ENCODE peak calls at places on chromosomes 5 and 9, in ten cellular contexts. One of them, this sample, is unnamed.

GRCh38 chr5:13930721-13931246 is 13.7 kb downstream of the DNAH5 start:
- DNase-seq in omental fat pad: no peak
- DNase-seq in fibroblast of the aortic adventitia: no peak
- DNase-seq in WTC11: no peak
- DNase-seq in Panc1: no peak
- DNase-seq in cardiac fibroblast: no peak
- DNase-seq in colonic mucosa: no peak
- DNase-seq in glutamatergic neuron: no peak
- DNase-seq in AG09319: no peak
- DNase-seq in endothelial cell: no peak
- DNase-seq in this sample: no peak

GRCh38 chr9:132175431-132175830 is 13.6 kb downstream of the NTNG2 start:
- DNase-seq in AG09319: no peak
- DNase-seq in cardiac fibroblast: no peak
- DNase-seq in fibroblast of the aortic adventitia: no peak
- DNase-seq in colonic mucosa: no peak
- DNase-seq in WTC11: no peak
- DNase-seq in omental fat pad: no peak
- DNase-seq in glutamatergic neuron: no peak
- DNase-seq in Panc1: no peak
- DNase-seq in endothelial cell: no peak
- DNase-seq in this sample: no peak

GRCh38 chr9:96376926-96377874 is 6.3 kb downstream of the SLC35D2 start:
- DNase-seq in Panc1: no peak
- DNase-seq in glutamatergic neuron: no peak
- DNase-seq in endothelial cell: no peak
- DNase-seq in colonic mucosa: no peak
- DNase-seq in fibroblast of the aortic adventitia: peak; percentile 93
- DNase-seq in omental fat pad: no peak
- DNase-seq in cardiac fibroblast: peak; percentile 65
- DNase-seq in WTC11: no peak
- DNase-seq in AG09319: no peak
- DNase-seq in this sample: no peak

GRCh38 chr5:141848771-141849370 is 29.3 kb downstream of the PCDH1 start:
- DNase-seq in colonic mucosa: peak; percentile 89
- DNase-seq in AG09319: no peak
- DNase-seq in endothelial cell: peak; percentile 64
- DNase-seq in WTC11: peak; percentile 90
- DNase-seq in glutamatergic neuron: no peak
- DNase-seq in omental fat pad: peak; percentile 33
- DNase-seq in Panc1: peak; percentile 41
- DNase-seq in cardiac fibroblast: peak; percentile 86
- DNase-seq in fibroblast of the aortic adventitia: peak; percentile 40
- DNase-seq in this sample: peak; percentile 45

GRCh38 chr5:16937023-16937379 is 913 bp upstream of the MYO10 start:
- DNase-seq in glutamatergic neuron: no peak
- DNase-seq in WTC11: no peak
- DNase-seq in Panc1: no peak
- DNase-seq in fibroblast of the aortic adventitia: no peak
- DNase-seq in omental fat pad: no peak
- DNase-seq in cardiac fibroblast: no peak
- DNase-seq in colonic mucosa: peak; percentile 82
- DNase-seq in endothelial cell: no peak
- DNase-seq in AG09319: no peak
- DNase-seq in this sample: no peak

GRCh38 chr5:7638456-7638855 is 212.5 kb downstream of the CFAP90 start:
- DNase-seq in endothelial cell: no peak
- DNase-seq in omental fat pad: no peak
- DNase-seq in colonic mucosa: no peak
- DNase-seq in glutamatergic neuron: no peak
- DNase-seq in cardiac fibroblast: no peak
- DNase-seq in WTC11: no peak
- DNase-seq in AG09319: no peak
- DNase-seq in Panc1: no peak
- DNase-seq in fibroblast of the aortic adventitia: no peak
- DNase-seq in this sample: no peak

GRCh38 chr5:127228540-127229184 is 61.9 kb upstream of the MEGF10 start:
- DNase-seq in omental fat pad: no peak
- DNase-seq in AG09319: no peak
- DNase-seq in Panc1: no peak
- DNase-seq in glutamatergic neuron: no peak
- DNase-seq in cardiac fibroblast: no peak
- DNase-seq in WTC11: peak; percentile 31
- DNase-seq in endothelial cell: no peak
- DNase-seq in colonic mucosa: no peak
- DNase-seq in fibroblast of the aortic adventitia: no peak
- DNase-seq in this sample: no peak

GRCh38 chr9:108776920-108777650 is 78.7 kb downstream of the ACTL7B start:
- DNase-seq in WTC11: no peak
- DNase-seq in Panc1: no peak
- DNase-seq in AG09319: peak; percentile 2
- DNase-seq in fibroblast of the aortic adventitia: peak; percentile 76
- DNase-seq in colonic mucosa: no peak
- DNase-seq in omental fat pad: no peak
- DNase-seq in glutamatergic neuron: no peak
- DNase-seq in endothelial cell: no peak
- DNase-seq in cardiac fibroblast: peak; percentile 51
- DNase-seq in this sample: no peak

GRCh38 chr5:15620501-15620900 is 120.5 kb downstream of the FBXL7 start:
- DNase-seq in Panc1: no peak
- DNase-seq in AG09319: peak; percentile 65
- DNase-seq in endothelial cell: no peak
- DNase-seq in glutamatergic neuron: no peak
- DNase-seq in fibroblast of the aortic adventitia: peak; percentile 89
- DNase-seq in omental fat pad: no peak
- DNase-seq in colonic mucosa: no peak
- DNase-seq in WTC11: no peak
- DNase-seq in cardiac fibroblast: peak; percentile 79
- DNase-seq in this sample: no peak

GRCh38 chr5:111227226-111227782 is 3.1 kb downstream of the CAMK4 start:
- DNase-seq in Panc1: no peak
- DNase-seq in fibroblast of the aortic adventitia: no peak
- DNase-seq in WTC11: no peak
- DNase-seq in glutamatergic neuron: no peak
- DNase-seq in colonic mucosa: no peak
- DNase-seq in omental fat pad: no peak
- DNase-seq in AG09319: no peak
- DNase-seq in endothelial cell: no peak
- DNase-seq in cardiac fibroblast: no peak
- DNase-seq in this sample: no peak

GRCh38 chr5:121525731-121526130 is 326.0 kb upstream of the FTMT start:
- DNase-seq in glutamatergic neuron: no peak
- DNase-seq in fibroblast of the aortic adventitia: no peak
- DNase-seq in omental fat pad: no peak
- DNase-seq in cardiac fibroblast: no peak
- DNase-seq in Panc1: no peak
- DNase-seq in colonic mucosa: no peak
- DNase-seq in WTC11: no peak
- DNase-seq in endothelial cell: no peak
- DNase-seq in AG09319: no peak
- DNase-seq in this sample: no peak

GRCh38 chr9:92055624-92056023 is 59.6 kb downstream of the SPTLC1 start:
- DNase-seq in fibroblast of the aortic adventitia: no peak
- DNase-seq in WTC11: no peak
- DNase-seq in AG09319: no peak
- DNase-seq in Panc1: no peak
- DNase-seq in colonic mucosa: no peak
- DNase-seq in glutamatergic neuron: no peak
- DNase-seq in endothelial cell: no peak
- DNase-seq in omental fat pad: no peak
- DNase-seq in cardiac fibroblast: no peak
- DNase-seq in this sample: no peak

GRCh38 chr9:136194540-136194939 is 10.4 kb downstream of the LHX3 start:
- DNase-seq in endothelial cell: no peak
- DNase-seq in colonic mucosa: no peak
- DNase-seq in WTC11: no peak
- DNase-seq in Panc1: no peak
- DNase-seq in cardiac fibroblast: no peak
- DNase-seq in fibroblast of the aortic adventitia: no peak
- DNase-seq in AG09319: no peak
- DNase-seq in omental fat pad: no peak
- DNase-seq in glutamatergic neuron: no peak
- DNase-seq in this sample: no peak

GRCh38 chr9:127223810-127224177 is 40.8 kb upstream of the GARNL3 start:
- DNase-seq in cardiac fibroblast: no peak
- DNase-seq in colonic mucosa: no peak
- DNase-seq in fibroblast of the aortic adventitia: no peak
- DNase-seq in WTC11: peak; percentile 69
- DNase-seq in glutamatergic neuron: no peak
- DNase-seq in Panc1: no peak
- DNase-seq in AG09319: no peak
- DNase-seq in omental fat pad: no peak
- DNase-seq in endothelial cell: peak; percentile 18
- DNase-seq in this sample: no peak
- TF ChIP-seq CTCF in cardiac fibroblast: no peak
- TF ChIP-seq CTCF in colonic mucosa: no peak
- TF ChIP-seq CTCF in fibroblast of the aortic adventitia: no peak
- TF ChIP-seq CTCF in WTC11: no peak
- TF ChIP-seq CTCF in glutamatergic neuron: no peak
- TF ChIP-seq CTCF in Panc1: peak; percentile 47
- TF ChIP-seq CTCF in AG09319: no peak
- TF ChIP-seq CTCF in omental fat pad: no peak
- TF ChIP-seq CTCF in endothelial cell: no peak
- TF ChIP-seq CTCF in this sample: no peak

GRCh38 chr9:85741875-85742629 is at the start of gene AGTPBP1:
- DNase-seq in glutamatergic neuron: peak; percentile 99
- DNase-seq in omental fat pad: peak; percentile 84
- DNase-seq in colonic mucosa: peak; percentile 97
- DNase-seq in endothelial cell: peak; percentile 99
- DNase-seq in cardiac fibroblast: peak; percentile 90
- DNase-seq in AG09319: peak; percentile 76
- DNase-seq in fibroblast of the aortic adventitia: peak; percentile 83
- DNase-seq in Panc1: peak; percentile 33
- DNase-seq in WTC11: peak; percentile 96
- DNase-seq in this sample: peak; percentile 97
- TF ChIP-seq CTCF in glutamatergic neuron: no peak
- TF ChIP-seq CTCF in omental fat pad: no peak
- TF ChIP-seq CTCF in colonic mucosa: no peak
- TF ChIP-seq CTCF in endothelial cell: no peak
- TF ChIP-seq CTCF in cardiac fibroblast: no peak
- TF ChIP-seq CTCF in AG09319: no peak
- TF ChIP-seq CTCF in fibroblast of the aortic adventitia: peak; percentile 23
- TF ChIP-seq CTCF in Panc1: no peak
- TF ChIP-seq CTCF in WTC11: no peak
- TF ChIP-seq CTCF in this sample: no peak

GRCh38 chr5:180290568-180291233 is 1.2 kb downstream of the MAPK9 start:
- DNase-seq in Panc1: no peak
- DNase-seq in WTC11: no peak
- DNase-seq in colonic mucosa: peak; percentile 23
- DNase-seq in fibroblast of the aortic adventitia: no peak
- DNase-seq in omental fat pad: no peak
- DNase-seq in cardiac fibroblast: no peak
- DNase-seq in glutamatergic neuron: no peak
- DNase-seq in endothelial cell: no peak
- DNase-seq in AG09319: no peak
- DNase-seq in this sample: no peak

GRCh38 chr5:180289966-180290365 is 1.9 kb downstream of the MAPK9 start:
- DNase-seq in cardiac fibroblast: no peak
- DNase-seq in glutamatergic neuron: no peak
- DNase-seq in colonic mucosa: no peak
- DNase-seq in fibroblast of the aortic adventitia: no peak
- DNase-seq in AG09319: no peak
- DNase-seq in WTC11: no peak
- DNase-seq in endothelial cell: no peak
- DNase-seq in Panc1: no peak
- DNase-seq in omental fat pad: no peak
- DNase-seq in this sample: no peak

GRCh38 chr5:180289433-180289832 is 2.5 kb downstream of the MAPK9 start:
- DNase-seq in omental fat pad: no peak
- DNase-seq in cardiac fibroblast: no peak
- DNase-seq in endothelial cell: no peak
- DNase-seq in colonic mucosa: peak; percentile 60
- DNase-seq in glutamatergic neuron: no peak
- DNase-seq in AG09319: no peak
- DNase-seq in fibroblast of the aortic adventitia: no peak
- DNase-seq in Panc1: no peak
- DNase-seq in WTC11: no peak
- DNase-seq in this sample: no peak

GRCh38 chr5:180291943-180292831 is at the start of gene MAPK9:
- DNase-seq in AG09319: peak; percentile 37
- DNase-seq in colonic mucosa: peak; percentile 88
- DNase-seq in Panc1: no peak
- DNase-seq in endothelial cell: peak; percentile 88
- DNase-seq in WTC11: peak; percentile 85
- DNase-seq in cardiac fibroblast: peak; percentile 65
- DNase-seq in glutamatergic neuron: peak; percentile 90
- DNase-seq in omental fat pad: peak; percentile 57
- DNase-seq in fibroblast of the aortic adventitia: peak; percentile 60
- DNase-seq in this sample: peak; percentile 98

DNA sequence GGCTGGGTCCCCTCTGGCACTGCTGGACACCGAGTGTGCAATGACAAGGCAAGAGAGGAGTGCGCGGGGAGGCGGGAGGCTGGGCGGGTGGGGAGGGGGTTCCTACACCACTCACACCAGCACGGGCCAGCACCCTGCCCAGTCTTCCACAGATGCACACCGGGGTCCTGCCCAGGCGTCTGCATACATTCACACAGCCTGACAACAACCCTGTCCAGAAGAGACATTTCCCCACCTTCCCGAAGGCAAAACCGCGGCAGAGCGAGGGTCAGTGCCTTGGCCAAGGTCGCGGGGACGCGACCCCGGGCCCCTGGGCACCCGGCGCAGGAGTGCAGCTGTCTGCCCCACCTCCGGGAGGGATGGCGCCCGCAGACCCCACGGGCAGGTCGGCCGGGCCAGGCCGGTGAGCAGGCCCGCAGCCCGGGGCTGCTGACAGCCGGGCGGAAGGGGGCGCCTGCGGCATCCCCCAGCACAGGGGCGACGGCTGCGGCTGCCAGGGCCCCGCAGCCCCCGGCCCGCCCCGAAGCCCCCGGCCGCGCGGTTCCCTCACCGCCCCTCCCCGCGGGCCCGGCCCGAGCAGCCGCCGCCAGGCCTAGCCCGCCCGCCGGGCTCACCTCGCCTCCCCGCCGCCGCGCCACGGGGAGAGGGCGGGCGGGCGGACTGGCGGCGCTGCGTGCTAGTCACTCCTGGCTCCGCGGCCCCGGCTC is 496 bp downstream of the MAPK9 start:
- DNase-seq in cardiac fibroblast: no peak
- DNase-seq in omental fat pad: no peak
- DNase-seq in glutamatergic neuron: peak; percentile 62
- DNase-seq in AG09319: no peak
- DNase-seq in endothelial cell: peak; percentile 44
- DNase-seq in colonic mucosa: peak; percentile 27
- DNase-seq in Panc1: no peak
- DNase-seq in WTC11: peak; percentile 39
- DNase-seq in fibroblast of the aortic adventitia: no peak
- DNase-seq in this sample: no peak
- TF ChIP-seq CTCF in cardiac fibroblast: no peak
- TF ChIP-seq CTCF in omental fat pad: no peak
- TF ChIP-seq CTCF in glutamatergic neuron: no peak
- TF ChIP-seq CTCF in AG09319: peak; percentile 15
- TF ChIP-seq CTCF in endothelial cell: no peak
- TF ChIP-seq CTCF in colonic mucosa: no peak
- TF ChIP-seq CTCF in Panc1: peak; percentile 77
- TF ChIP-seq CTCF in WTC11: no peak
- TF ChIP-seq CTCF in fibroblast of the aortic adventitia: peak; percentile 35
- TF ChIP-seq CTCF in this sample: peak; percentile 29

DNA sequence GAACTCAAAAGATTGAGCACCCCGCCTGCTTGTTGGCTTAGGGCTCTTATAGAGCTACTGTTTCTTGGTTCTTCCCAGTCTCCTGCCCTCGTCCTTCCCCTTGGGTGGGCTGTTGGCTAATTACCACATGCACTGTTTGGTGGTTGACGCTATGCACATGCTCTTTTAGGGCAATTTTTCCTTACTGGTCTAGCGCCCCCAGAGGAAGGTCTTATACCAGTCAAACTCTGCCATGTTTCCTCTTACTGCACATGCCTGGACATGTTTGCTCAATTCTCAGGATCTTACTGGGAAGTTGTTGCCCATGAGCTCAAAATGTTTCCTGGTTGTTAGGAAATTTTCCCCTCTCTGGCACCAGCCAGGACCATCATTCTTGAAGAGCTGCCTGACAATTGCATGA is 101.9 kb downstream of the SLC28A3 start:
- DNase-seq in endothelial cell: no peak
- DNase-seq in fibroblast of the aortic adventitia: no peak
- DNase-seq in omental fat pad: no peak
- DNase-seq in WTC11: peak; percentile 14
- DNase-seq in cardiac fibroblast: peak; percentile 27
- DNase-seq in colonic mucosa: no peak
- DNase-seq in Panc1: no peak
- DNase-seq in glutamatergic neuron: no peak
- DNase-seq in AG09319: no peak
- DNase-seq in this sample: no peak
- TF ChIP-seq CTCF in endothelial cell: no peak
- TF ChIP-seq CTCF in fibroblast of the aortic adventitia: peak; percentile 4
- TF ChIP-seq CTCF in omental fat pad: no peak
- TF ChIP-seq CTCF in WTC11: peak; percentile 23
- TF ChIP-seq CTCF in cardiac fibroblast: peak; percentile 27
- TF ChIP-seq CTCF in colonic mucosa: no peak
- TF ChIP-seq CTCF in Panc1: peak; percentile 47
- TF ChIP-seq CTCF in glutamatergic neuron: no peak
- TF ChIP-seq CTCF in AG09319: no peak
- TF ChIP-seq CTCF in this sample: no peak